ENCODE peak calls at places on chromosomes 7 and 10, in six cellular contexts. E, B, J, F, N and O are unnamed samples.

GRCh38 chr10:121927361-121927840 is 430 bp downstream of the ATE1 start:
- DNase-seq in E (peak), B (peak), J (peak), F (peak), N (peak), O (no peak)

GRCh38 chr7:99372275-99373085 is 2.0 kb upstream of the ARPC1B start:
- DNase-seq in E (no peak), B (peak), J (no peak), F (no peak), N (peak), O (peak)

GRCh38 chr7:127214956-127215355 is 37.8 kb downstream of the GRM8 start:
- DNase-seq in E (no peak), B (no peak), J (no peak), F (no peak), N (no peak), O (no peak)

GRCh38 chr7:81285142-81285871 is 366.5 kb upstream of the SEMA3C start:
- DNase-seq in E (no peak), B (no peak), J (peak), F (peak), N (no peak), O (no peak)

GRCh38 chr7:41885748-41886147 is 182.9 kb upstream of the INHBA start:
- DNase-seq in E (no peak), B (no peak), J (peak), F (peak), N (no peak), O (no peak)

GRCh38 chr10:3652886-3653285 is 132.1 kb downstream of the KLF6 start:
- DNase-seq in E (no peak), B (no peak), J (no peak), F (peak), N (no peak), O (no peak)

GRCh38 chr10:57694956-57695605 is 572.6 kb downstream of the IPMK start:
- DNase-seq in E (no peak), B (no peak), J (peak), F (no peak), N (no peak), O (no peak)

GRCh38 chr10:77355844-77356243 is 281.8 kb downstream of the KCNMA1 start:
- DNase-seq in E (peak), B (no peak), J (peak), F (peak), N (no peak), O (no peak)

GRCh38 chr10:49253340-49253739 is 45.6 kb upstream of the C10orf71 start:
- DNase-seq in E (no peak), B (no peak), J (no peak), F (no peak), N (no peak), O (no peak)

GRCh38 chr10:30647089-30647488 is 17.5 kb upstream of the LYZL2 start:
- DNase-seq in E (no peak), B (no peak), J (no peak), F (no peak), N (no peak), O (no peak)

GRCh38 chr7:123961731-123962130 is 36.7 kb downstream of the SPAM1 start:
- DNase-seq in E (no peak), B (no peak), J (peak), F (peak), N (no peak), O (no peak)

GRCh38 chr7:27462575-27463270 is 200.0 kb downstream of the HIBADH start:
- DNase-seq in E (no peak), B (no peak), J (peak), F (peak), N (no peak), O (no peak)

GRCh38 chr7:35860664-35861063 is 59.8 kb downstream of the SEPTIN7 start:
- DNase-seq in E (no peak), B (no peak), J (no peak), F (no peak), N (no peak), O (no peak)

GRCh38 chr10:131242007-131242406 is 69.5 kb downstream of the TCERG1L start:
- DNase-seq in E (peak), B (peak), J (no peak), F (no peak), N (peak), O (no peak)

GRCh38 chr7:134545379-134545778 is 3.5 kb upstream of the AKR1B15 start:
- DNase-seq in E (no peak), B (no peak), J (no peak), F (no peak), N (no peak), O (no peak)

GRCh38 chr10:31081937-31082635 is 50.4 kb upstream of the ZNF438 start:
- DNase-seq in E (no peak), B (no peak), J (no peak), F (no peak), N (no peak), O (no peak)

GRCh38 chr10:84946984-84947383 is 618.6 kb downstream of the CCSER2 start:
- DNase-seq in E (no peak), B (no peak), J (no peak), F (no peak), N (no peak), O (no peak)

GRCh38 chr7:39624202-39624807 is 933 bp downstream of the RALA start:
- DNase-seq in E (no peak), B (no peak), J (no peak), F (peak), N (no peak), O (no peak)

GRCh38 chr10:76352300-76352699 is 920.9 kb downstream of the LRMDA start:
- DNase-seq in E (no peak), B (no peak), J (peak), F (peak), N (no peak), O (no peak)

GRCh38 chr10:72276013-72276387 is 2.3 kb downstream of the DDIT4 start:
- DNase-seq in E (no peak), B (peak), J (peak), F (peak), N (no peak), O (peak)

GRCh38 chr7:114645451-114645850 is 230.8 kb downstream of the FOXP2 start:
- DNase-seq in E (no peak), B (no peak), J (no peak), F (no peak), N (no peak), O (no peak)

GRCh38 chr7:101678713-101679112 is 49.6 kb upstream of the MYL10 start:
- DNase-seq in E (no peak), B (no peak), J (peak), F (no peak), N (no peak), O (no peak)

GRCh38 chr10:24488631-24489030 is 235.1 kb downstream of the ARHGAP21 start:
- DNase-seq in E (no peak), B (no peak), J (no peak), F (no peak), N (no peak), O (peak)

GRCh38 chr7:72805526-72806494 is 22.2 kb downstream of the TYW1B start:
- DNase-seq in E (no peak), B (no peak), J (no peak), F (peak), N (no peak), O (no peak)
- H3K4me3 ChIP-seq in E (no peak), B (no peak), J (no peak), F (no peak), N (no peak), O (no peak)

GRCh38 chr10:493391-494148 is 195.9 kb downstream of the DIP2C start:
- DNase-seq in E (no peak), B (no peak), J (no peak), F (no peak), N (no peak), O (no peak)
- H3K4me3 ChIP-seq in E (no peak), B (no peak), J (no peak), F (no peak), N (no peak), O (no peak)

GRCh38 chr10:69070951-69071350 is 17.0 kb upstream of the SRGN start:
- DNase-seq in E (no peak), B (no peak), J (no peak), F (no peak), N (no peak), O (no peak)

GRCh38 chr10:69069090-69070042 is 18.5 kb upstream of the SRGN start:
- DNase-seq in E (no peak), B (no peak), J (no peak), F (no peak), N (peak), O (no peak)

GRCh38 chr10:69065406-69066361 is 22.2 kb upstream of the SRGN start:
- DNase-seq in E (no peak), B (no peak), J (peak), F (peak), N (no peak), O (no peak)

GRCh38 chr10:69067189-69067588 is 20.7 kb upstream of the SRGN start:
- DNase-seq in E (no peak), B (no peak), J (no peak), F (no peak), N (no peak), O (no peak)

GRCh38 chr10:69068549-69068948 is 19.4 kb upstream of the SRGN start:
- DNase-seq in E (no peak), B (no peak), J (no peak), F (peak), N (no peak), O (no peak)
- H3K4me3 ChIP-seq in E (no peak), B (no peak), J (no peak), F (no peak), N (no peak), O (no peak)

DNA sequence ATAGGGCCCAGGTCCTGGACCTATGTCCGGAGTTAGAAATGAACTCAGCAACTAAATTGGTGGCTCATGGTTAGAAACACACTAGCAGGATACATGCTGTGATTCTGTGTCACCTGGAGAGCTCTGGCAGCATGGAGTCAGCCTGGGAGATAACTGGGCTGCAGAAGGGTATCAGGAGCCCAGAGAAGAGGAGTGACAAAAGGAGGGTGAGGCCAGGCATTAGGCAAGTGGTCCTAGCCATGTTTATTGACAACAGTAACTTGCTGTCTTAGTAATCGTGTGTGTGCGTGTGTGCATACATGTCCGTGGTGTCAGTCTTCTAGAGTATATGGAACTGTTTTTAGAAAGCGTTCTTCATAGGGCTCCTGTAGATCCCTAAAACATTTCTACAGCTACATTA is 157.5 kb upstream of the PHYHIPL start:
- DNase-seq in E (no peak), B (no peak), J (no peak), F (no peak), N (no peak), O (no peak)
- H3K4me3 ChIP-seq in E (no peak), B (peak), J (no peak), F (no peak), N (no peak), O (no peak)

GRCh38 chr10:108779501-108779900 is 1143.8 kb downstream of the XPNPEP1 start:
- DNase-seq in E (no peak), B (no peak), J (no peak), F (no peak), N (no peak), O (no peak)

GRCh38 chr10:108783897-108784296 is 1139.4 kb downstream of the XPNPEP1 start:
- DNase-seq in E (peak), B (no peak), J (peak), F (peak), N (no peak), O (no peak)

GRCh38 chr10:108784534-108784933 is 1138.8 kb downstream of the XPNPEP1 start:
- DNase-seq in E (no peak), B (no peak), J (no peak), F (no peak), N (no peak), O (no peak)

GRCh38 chr10:108785011-108785410 is 1138.3 kb downstream of the XPNPEP1 start:
- DNase-seq in E (no peak), B (no peak), J (no peak), F (no peak), N (no peak), O (no peak)

DNA sequence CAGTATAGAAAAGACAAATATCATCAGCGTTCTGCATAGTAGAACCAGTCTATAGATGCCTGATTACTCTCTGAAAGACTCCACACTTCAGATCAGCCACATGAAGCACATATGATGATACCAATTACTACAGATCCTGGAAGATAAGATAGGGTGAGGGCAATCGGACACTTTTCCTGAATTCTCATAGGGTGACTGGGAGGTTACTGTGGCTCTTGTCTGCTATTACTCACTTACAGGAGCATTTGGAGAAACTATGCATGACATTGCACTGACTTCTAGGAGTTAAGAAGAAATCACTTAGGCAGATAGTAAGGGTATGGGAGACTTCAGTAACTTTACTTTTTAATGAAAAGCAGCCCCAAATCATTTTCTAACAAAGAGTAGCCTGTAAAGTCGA is 1140.9 kb downstream of the XPNPEP1 start:
- DNase-seq in E (no peak), B (no peak), J (no peak), F (no peak), N (no peak), O (no peak)
- H3K4me3 ChIP-seq in E (no peak), B (no peak), J (no peak), F (no peak), N (no peak), O (no peak)

DNA sequence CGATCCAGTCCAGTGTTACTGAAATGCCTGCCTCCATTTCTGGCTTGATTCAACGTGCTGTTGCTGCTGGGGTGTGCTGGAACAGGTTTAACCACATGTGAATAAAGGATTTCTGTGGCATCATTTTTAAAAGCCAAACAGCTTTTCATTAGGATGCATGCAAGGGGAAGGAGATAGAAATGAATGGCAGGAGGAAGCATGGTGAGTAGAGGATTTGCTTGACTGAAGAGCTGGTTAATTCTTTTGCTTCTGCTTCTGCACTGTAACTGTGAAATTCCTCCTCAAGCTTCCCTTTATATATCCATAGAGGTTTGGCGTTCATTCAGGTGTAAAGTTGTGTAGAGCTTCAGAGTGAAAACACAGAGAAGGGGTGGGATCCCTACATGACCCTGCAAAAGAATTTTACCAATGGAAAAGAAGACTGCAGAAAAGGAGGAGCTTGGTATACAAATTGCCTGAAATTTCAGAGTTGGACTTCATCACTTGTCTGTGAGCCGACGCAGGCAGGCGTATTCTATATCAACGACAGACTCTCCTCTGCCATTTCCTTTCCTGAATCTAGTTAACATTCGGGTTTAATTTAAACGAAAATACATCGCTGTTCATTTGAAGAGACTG is at the start of gene SOSTDC1:
- DNase-seq in E (no peak), B (no peak), J (peak), F (peak), N (peak), O (no peak)
- H3K4me3 ChIP-seq in E (no peak), B (peak), J (peak), F (peak), N (peak), O (peak)

DNA sequence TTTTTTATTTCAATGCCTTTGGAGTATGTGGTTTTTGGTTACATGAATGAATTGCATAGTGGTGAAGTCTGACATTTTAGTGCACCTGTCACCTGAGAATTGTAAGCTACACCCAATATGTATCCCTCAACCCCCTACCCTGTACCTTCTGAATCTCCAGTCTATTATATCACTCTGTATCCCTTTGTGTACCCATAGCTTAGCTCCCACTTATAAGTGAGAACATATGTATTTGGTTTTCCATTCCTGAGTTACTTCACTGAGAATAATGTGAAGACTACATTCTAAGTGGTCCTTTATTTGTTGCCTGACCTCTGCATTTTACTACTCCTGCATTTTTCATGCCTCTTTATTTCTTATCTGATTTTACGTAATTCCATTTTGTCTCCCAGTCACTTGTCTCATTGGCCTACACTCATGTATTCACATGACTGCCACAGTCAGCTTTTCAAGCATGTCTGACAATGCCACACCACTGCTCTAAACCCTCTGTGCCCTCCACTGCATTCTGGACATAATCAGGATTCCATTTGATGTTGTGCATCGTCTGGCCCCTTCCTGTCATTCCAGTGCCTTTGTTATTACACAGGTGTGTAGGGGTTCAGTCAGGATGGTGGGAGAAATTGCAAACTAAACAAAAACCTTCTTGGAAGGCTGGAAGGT is 1325.5 kb downstream of the XPNPEP1 start:
- DNase-seq in E (no peak), B (no peak), J (no peak), F (no peak), N (no peak), O (no peak)
- H3K4me3 ChIP-seq in E (no peak), B (no peak), J (no peak), F (no peak), N (no peak), O (no peak)